ENCODE peak calls at places on chromosomes 4 and X, in ten cellular contexts. X is EH, T is cardiac muscle cell, P is HFF-Myc, G is A549, F is Right ventricle myocardium inferior, A is choroid plexus epithelial cell, Y is HEK293T, C is T-helper 22 cell, M is fibroblast of pulmonary artery. O is an unnamed sample.

GRCh38 chr4:69196209-69196965 is 18.2 kb downstream of the UGT2B11 start:
- DNase-seq in T (no peak), X (no peak), A (no peak), Y (no peak), M (no peak), F (no peak), P (no peak), G (no peak), C (no peak), O (no peak)

GRCh38 chrX:56762707-56763555 is 33.9 kb downstream of the NBDY start:
- DNase-seq in T (no peak), G (no peak), P (no peak), F (no peak), M (no peak), X (no peak), Y (no peak), C (no peak), A (no peak), O (no peak)

GRCh38 chrX:41923257-41923924 is at the start of gene CASK:
- DNase-seq in T (peak), X (peak), Y (peak), F (peak), G (peak), P (no peak), C (peak), M (peak), A (peak), O (peak)

GRCh38 chr4:75054089-75054488 is 121.2 kb downstream of the PARM1 start:
- DNase-seq in A (no peak), X (no peak), T (no peak), C (no peak), Y (no peak), M (no peak), P (no peak), F (no peak), G (no peak), O (no peak)

GRCh38 chr4:96102541-96103018 is 262.7 kb downstream of the PDHA2 start:
- DNase-seq in Y (no peak), C (no peak), X (no peak), G (no peak), F (no peak), M (peak), P (no peak), T (no peak), A (peak), O (peak)

GRCh38 chr4:14908635-14909034 is 93.6 kb upstream of the CPEB2 start:
- DNase-seq in A (peak), T (no peak), Y (no peak), X (no peak), M (no peak), F (no peak), C (no peak), G (no peak), P (no peak), O (no peak)

GRCh38 chrX:16882188-16882587 is 12.0 kb upstream of the RBBP7 start:
- DNase-seq in X (peak), C (no peak), G (peak), A (peak), M (peak), T (no peak), P (no peak), F (no peak), Y (no peak), O (peak)

GRCh38 chr4:2441393-2442174 is 22.8 kb downstream of the CFAP99 start:
- DNase-seq in M (peak), A (peak), C (peak), X (peak), G (peak), Y (peak), F (no peak), P (peak), T (peak), O (peak)

GRCh38 chrX:79366888-79367749 is at the start of gene ITM2A:
- DNase-seq in C (peak), Y (no peak), M (peak), A (peak), G (no peak), F (peak), P (no peak), X (no peak), T (peak), O (no peak)

GRCh38 chrX:129726307-129727111 is 12.3 kb upstream of the XPNPEP2 start:
- DNase-seq in A (peak), Y (peak), X (peak), C (no peak), F (no peak), M (peak), P (peak), G (peak), T (peak), O (peak)

GRCh38 chr4:7623468-7623867 is 188.7 kb upstream of the PSAPL1 start:
- DNase-seq in Y (no peak), T (no peak), C (no peak), F (no peak), P (no peak), X (no peak), M (no peak), A (no peak), G (no peak), O (no peak)

GRCh38 chrX:16312761-16313623 is 145.7 kb downstream of the MAGEB17 start:
- DNase-seq in C (no peak), X (no peak), F (no peak), A (no peak), G (no peak), T (no peak), M (no peak), Y (no peak), P (no peak), O (no peak)

GRCh38 chrX:144006811-144007210 is 122.9 kb downstream of the UBE2NL start:
- DNase-seq in A (peak), G (no peak), C (no peak), T (no peak), F (no peak), P (no peak), Y (no peak), M (peak), X (peak), O (peak)

GRCh38 chrX:156002517-156002916 is 5.0 kb downstream of the IL9R start:
- DNase-seq in A (no peak), Y (no peak), M (no peak), F (no peak), G (no peak), X (peak), P (no peak), C (no peak), T (no peak), O (no peak)

GRCh38 chrX:137353404-137353803 is 212.5 kb upstream of the ZIC3 start:
- DNase-seq in G (no peak), X (no peak), A (no peak), P (no peak), C (no peak), T (no peak), Y (no peak), F (no peak), M (no peak), O (no peak)

GRCh38 chr4:72567821-72568620 is 1.0 kb downstream of the ADAMTS3 start:
- DNase-seq in M (peak), A (peak), C (no peak), T (peak), Y (peak), G (peak), P (peak), F (peak), X (peak), O (peak)

GRCh38 chr4:48300004-48300403 is 30.4 kb upstream of the TEC start:
- DNase-seq in C (no peak), Y (no peak), X (peak), T (no peak), P (no peak), F (no peak), M (no peak), A (peak), G (no peak), O (peak)